ENCODE peak calls at places on chromosome 3, in six cellular contexts. T is keratinocyte; F is CD8-positive, alpha-beta memory T cell; H is tibial artery; R is sigmoid colon; O is psoas muscle. G is an unnamed sample.

GRCh38 chr3:6601374-6601773 is 259.5 kb upstream of the GRM7 start:
- DNase-seq in T (no peak), F (no peak), H (no peak), R (no peak), O (no peak), G (no peak)

GRCh38 chr3:23495507-23495906 is 292.4 kb downstream of the UBE2E2 start:
- DNase-seq in T (no peak), F (no peak), H (no peak), R (no peak), O (no peak), G (no peak)

GRCh38 chr3:154310840-154311239 is 13.4 kb downstream of the DHX36 start:
- DNase-seq in T (no peak), F (no peak), H (no peak), R (no peak), O (no peak), G (no peak)

GRCh38 chr3:11523793-11524160 is 119.9 kb downstream of the VGLL4 start:
- DNase-seq in T (no peak), F (no peak), H (peak; percentile 43), R (peak; percentile 78), O (no peak), G (no peak)

GRCh38 chr3:65836047-65836446 is 202.7 kb downstream of the MAGI1 start:
- DNase-seq in T (no peak), F (no peak), H (no peak), R (no peak), O (no peak), G (no peak)

GRCh38 chr3:139982404-139982803 is 47.4 kb downstream of the CLSTN2 start:
- DNase-seq in T (no peak), F (no peak), H (no peak), R (no peak), O (no peak), G (no peak)

GRCh38 chr3:43996379-43997301 is 245.0 kb upstream of the TOPAZ1 start:
- DNase-seq in T (no peak), F (no peak), H (no peak), R (no peak), O (no peak), G (no peak)

GRCh38 chr3:135576786-135577185 is 388.7 kb upstream of the PPP2R3A start:
- DNase-seq in T (no peak), F (no peak), H (no peak), R (no peak), O (no peak), G (no peak)

GRCh38 chr3:46876313-46877300 is 914 bp upstream of the PTH1R start:
- DNase-seq in T (no peak), F (no peak), H (no peak), R (no peak), O (no peak), G (no peak)

GRCh38 chr3:12287727-12288465 is 974 bp upstream of the PPARG start:
- DNase-seq in T (no peak), F (no peak), H (no peak), R (no peak), O (peak; percentile 60), G (no peak)

GRCh38 chr3:134086616-134087015 is 56.9 kb upstream of the SLCO2A1 start:
- DNase-seq in T (no peak), F (no peak), H (no peak), R (no peak), O (no peak), G (no peak)

GRCh38 chr3:111156506-111156905 is 84.9 kb downstream of the NECTIN3 start:
- DNase-seq in T (no peak), F (no peak), H (no peak), R (no peak), O (no peak), G (no peak)

GRCh38 chr3:130850044-130850797 is 43.7 kb upstream of the ATP2C1 start:
- DNase-seq in T (peak; percentile 53), F (peak; percentile 1), H (peak; percentile 26), R (no peak), O (no peak), G (no peak)

GRCh38 chr3:98827221-98827620 is 64.1 kb downstream of the ST3GAL6 start:
- DNase-seq in T (no peak), F (no peak), H (no peak), R (no peak), O (no peak), G (no peak)

GRCh38 chr3:4744405-4745239 is 234.6 kb upstream of the BHLHE40 start:
- DNase-seq in T (no peak), F (no peak), H (no peak), R (no peak), O (no peak), G (no peak)

GRCh38 chr3:189789432-189789831 is 158.2 kb downstream of the TP63 start:
- DNase-seq in T (peak; percentile 81), F (no peak), H (no peak), R (no peak), O (no peak), G (no peak)

GRCh38 chr3:190261015-190261414 is 61.2 kb downstream of the CLDN1 start:
- DNase-seq in T (no peak), F (no peak), H (no peak), R (no peak), O (no peak), G (no peak)

GRCh38 chr3:33645060-33645841 is 72.8 kb downstream of the CLASP2 start:
- DNase-seq in T (no peak), F (peak; percentile 12), H (no peak), R (no peak), O (no peak), G (no peak)

GRCh38 chr3:43624619-43625305 is 3.0 kb upstream of the ANO10 start:
- DNase-seq in T (no peak), F (no peak), H (no peak), R (no peak), O (no peak), G (no peak)

GRCh38 chr3:116667324-116667723 is 42.3 kb upstream of the TUSC7 start:
- DNase-seq in T (no peak), F (no peak), H (no peak), R (no peak), O (no peak), G (no peak)

GRCh38 chr3:141063831-141064230 is 12.7 kb downstream of the SPSB4 start:
- DNase-seq in T (no peak), F (no peak), H (no peak), R (peak; percentile 50), O (no peak), G (no peak)

DNA sequence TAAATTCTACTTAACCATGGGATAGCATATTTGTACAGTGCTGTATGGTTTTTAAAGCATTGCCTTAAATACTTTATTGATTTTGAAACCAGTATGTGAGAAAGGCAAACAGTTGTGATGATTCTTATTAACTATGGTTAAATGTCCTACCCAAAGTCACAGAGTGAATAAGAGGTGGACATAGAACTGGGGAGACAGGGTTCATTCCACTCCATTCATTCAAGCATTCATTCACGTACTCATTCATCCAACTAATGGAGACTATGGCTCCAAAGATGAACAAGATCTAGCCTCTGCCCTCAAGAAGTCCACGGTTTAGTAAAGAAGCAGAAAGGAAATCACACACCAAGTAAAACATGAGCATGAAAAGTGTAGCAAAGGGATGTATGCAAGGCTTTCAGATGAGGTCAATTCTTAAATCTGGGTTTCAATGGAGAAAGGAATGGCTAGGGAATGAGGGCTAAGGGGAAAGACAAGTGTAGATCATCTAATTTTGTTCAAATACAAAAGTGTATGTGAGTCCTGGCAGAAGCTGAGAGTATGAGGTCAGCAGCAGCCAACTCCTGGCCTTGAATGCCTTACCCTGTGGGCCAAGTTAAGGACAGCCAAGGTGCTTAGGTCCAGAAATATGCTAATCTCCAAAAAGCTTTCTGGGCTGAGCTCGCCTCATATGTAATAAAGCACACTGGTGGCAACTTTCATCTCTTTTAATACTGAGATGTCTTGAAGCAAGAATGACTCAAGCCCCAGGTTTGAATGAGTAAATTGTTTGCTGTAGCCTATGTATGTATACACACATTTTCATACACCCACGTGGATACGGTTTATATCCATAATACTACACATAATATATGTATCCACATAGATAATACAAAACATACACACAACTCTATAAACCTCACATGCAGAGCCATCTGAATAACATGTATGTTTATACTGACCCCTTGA is 4.3 kb downstream of the TNIK start:
- DNase-seq in T (no peak), F (no peak), H (no peak), R (no peak), O (no peak), G (no peak)
- H3K27ac ChIP-seq in T (no peak overlapping the region), F (no peak overlapping the region), H (no peak overlapping the region), R (no peak overlapping the region), O (peak overlapping the region; percentile 18), G (no peak overlapping the region)

GRCh38 chr3:53495091-53495517 is 693 bp downstream of the CACNA1D start:
- DNase-seq in T (no peak), F (no peak), H (no peak), R (no peak), O (no peak), G (no peak)
- H3K4me3 ChIP-seq in T (peak overlapping the region; percentile 29), F (no peak overlapping the region), H (peak overlapping the region; percentile 31), R (peak overlapping the region; percentile 45), O (peak overlapping the region; percentile 54), G (peak overlapping the region; percentile 69)

GRCh38 chr3:160168290-160168689 is 56.9 kb upstream of the C3orf80 start:
- DNase-seq in T (no peak), F (no peak), H (no peak), R (no peak), O (no peak), G (no peak)

GRCh38 chr3:160159806-160160205 is 65.4 kb upstream of the C3orf80 start:
- DNase-seq in T (no peak), F (no peak), H (no peak), R (no peak), O (no peak), G (no peak)

GRCh38 chr3:160162440-160162839 is 62.8 kb upstream of the C3orf80 start:
- DNase-seq in T (no peak), F (no peak), H (no peak), R (no peak), O (no peak), G (no peak)

GRCh38 chr3:160159346-160159745 is 65.9 kb upstream of the C3orf80 start:
- DNase-seq in T (no peak), F (no peak), H (no peak), R (no peak), O (no peak), G (no peak)

DNA sequence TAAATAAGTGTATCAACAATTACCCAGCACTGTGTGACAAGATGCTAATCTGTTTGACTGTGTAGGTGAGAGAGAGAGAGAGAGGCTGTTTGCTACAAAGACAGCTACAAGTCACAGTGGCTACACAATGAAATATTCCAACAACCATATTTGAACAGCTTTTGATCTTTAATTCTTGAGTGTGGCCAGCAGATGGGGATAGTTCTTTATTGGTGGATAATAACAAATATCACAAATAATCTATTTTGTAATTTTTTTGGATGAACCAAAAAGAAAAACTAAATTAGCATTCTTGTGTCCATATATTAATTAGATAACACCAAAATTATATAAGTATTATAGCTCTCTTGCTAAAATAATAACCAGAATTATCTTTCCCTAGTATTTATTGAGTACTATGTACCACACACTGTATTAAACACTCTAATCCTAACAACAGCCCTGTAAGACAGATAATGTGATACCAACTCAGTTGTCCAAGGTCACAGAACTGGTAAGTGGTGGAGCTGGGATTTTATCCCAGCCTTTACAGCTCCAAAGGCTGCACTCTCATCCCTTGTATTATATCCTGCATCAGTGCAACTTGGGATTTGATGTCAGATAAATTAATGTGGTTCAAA is 61.9 kb upstream of the C3orf80 start:
- DNase-seq in T (no peak), F (no peak), H (no peak), R (no peak), O (no peak), G (peak; percentile 15)
- H3K27ac ChIP-seq in T (no peak overlapping the region), F (no peak overlapping the region), H (no peak overlapping the region), R (no peak overlapping the region), O (no peak overlapping the region), G (no peak overlapping the region)

DNA sequence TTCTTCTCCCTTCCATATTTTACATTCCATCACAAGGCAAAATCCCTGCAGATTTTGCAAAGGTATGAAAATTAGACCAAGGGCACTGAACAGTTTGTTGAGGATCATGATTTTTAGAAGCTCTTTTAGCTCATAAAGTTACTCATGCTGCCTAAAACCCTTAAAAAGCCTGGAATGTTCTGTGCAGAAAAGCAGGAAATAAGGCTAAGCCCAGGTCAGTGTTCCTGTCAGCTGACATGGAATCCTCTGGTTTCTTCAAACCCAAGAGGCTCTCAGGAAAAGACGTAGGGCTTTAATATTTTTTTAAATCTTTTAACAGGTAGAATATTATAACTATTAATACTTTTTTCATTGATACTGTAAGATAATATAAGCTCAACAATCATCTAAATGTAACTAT is 8.2 kb downstream of the CBLB start:
- DNase-seq in T (no peak), F (no peak), H (no peak), R (no peak), O (no peak), G (no peak)
- H3K4me3 ChIP-seq in T (no peak overlapping the region), F (no peak overlapping the region), H (no peak overlapping the region), R (no peak overlapping the region), O (no peak overlapping the region), G (no peak overlapping the region)

G was measured in Panc1.